ENCODE peak calls at places on chromosomes 1 and 21, in five cellular contexts. One of them, this sample, is unnamed.
A peak's percentile ranks its signal among the peaks of the same experiment; 100 is the strongest.

GRCh38 chr21:17612023-17612564 is 607 bp downstream of the BTG3 start:
- DNase-seq in CD8-positive, alpha-beta T cell: peak; percentile 56
- DNase-seq in hepatocyte: peak; percentile 63
- DNase-seq in Peyer's patch: peak; percentile 62
- DNase-seq in adrenal gland: peak; percentile 56
- DNase-seq in this sample: peak; percentile 47

GRCh38 chr1:7558041-7558461 is 213.0 kb upstream of the VAMP3 start:
- DNase-seq in CD8-positive, alpha-beta T cell: no peak
- DNase-seq in hepatocyte: no peak
- DNase-seq in Peyer's patch: no peak
- DNase-seq in adrenal gland: no peak
- DNase-seq in this sample: no peak

GRCh38 chr1:20850021-20850420 is 62.9 kb upstream of the HP1BP3 start:
- DNase-seq in CD8-positive, alpha-beta T cell: no peak
- DNase-seq in hepatocyte: peak; percentile 14
- DNase-seq in Peyer's patch: no peak
- DNase-seq in adrenal gland: no peak
- DNase-seq in this sample: no peak

GRCh38 chr1:12773438-12773837 is at the start of gene PRAMEF12:
- DNase-seq in CD8-positive, alpha-beta T cell: no peak
- DNase-seq in hepatocyte: no peak
- DNase-seq in Peyer's patch: no peak
- DNase-seq in adrenal gland: no peak
- DNase-seq in this sample: no peak

GRCh38 chr1:220747426-220748090 is 564 bp upstream of the MTARC2 start:
- DNase-seq in CD8-positive, alpha-beta T cell: no peak
- DNase-seq in hepatocyte: no peak
- DNase-seq in Peyer's patch: no peak
- DNase-seq in adrenal gland: no peak
- DNase-seq in this sample: no peak

GRCh38 chr1:198491028-198491427 is 49.5 kb downstream of the ATP6V1G3 start:
- DNase-seq in CD8-positive, alpha-beta T cell: no peak
- DNase-seq in hepatocyte: no peak
- DNase-seq in Peyer's patch: no peak
- DNase-seq in adrenal gland: no peak
- DNase-seq in this sample: no peak

GRCh38 chr1:204680461-204680860 is 5.1 kb downstream of the LRRN2 start:
- DNase-seq in CD8-positive, alpha-beta T cell: no peak
- DNase-seq in hepatocyte: no peak
- DNase-seq in Peyer's patch: no peak
- DNase-seq in adrenal gland: no peak
- DNase-seq in this sample: no peak

GRCh38 chr1:117629625-117630422 is 24.0 kb downstream of the TENT5C start:
- DNase-seq in CD8-positive, alpha-beta T cell: peak; percentile 23
- DNase-seq in hepatocyte: no peak
- DNase-seq in Peyer's patch: no peak
- DNase-seq in adrenal gland: no peak
- DNase-seq in this sample: no peak

GRCh38 chr1:40861227-40862003 is 748 bp downstream of the CITED4 start:
- DNase-seq in CD8-positive, alpha-beta T cell: peak; percentile 59
- DNase-seq in hepatocyte: peak; percentile 81
- DNase-seq in Peyer's patch: peak; percentile 54
- DNase-seq in adrenal gland: peak; percentile 50
- DNase-seq in this sample: peak; percentile 52

GRCh38 chr1:6491480-6491962 is at the start of gene PLEKHG5:
- DNase-seq in CD8-positive, alpha-beta T cell: no peak
- DNase-seq in hepatocyte: peak; percentile 46
- DNase-seq in Peyer's patch: no peak
- DNase-seq in adrenal gland: no peak
- DNase-seq in this sample: no peak

DNA sequence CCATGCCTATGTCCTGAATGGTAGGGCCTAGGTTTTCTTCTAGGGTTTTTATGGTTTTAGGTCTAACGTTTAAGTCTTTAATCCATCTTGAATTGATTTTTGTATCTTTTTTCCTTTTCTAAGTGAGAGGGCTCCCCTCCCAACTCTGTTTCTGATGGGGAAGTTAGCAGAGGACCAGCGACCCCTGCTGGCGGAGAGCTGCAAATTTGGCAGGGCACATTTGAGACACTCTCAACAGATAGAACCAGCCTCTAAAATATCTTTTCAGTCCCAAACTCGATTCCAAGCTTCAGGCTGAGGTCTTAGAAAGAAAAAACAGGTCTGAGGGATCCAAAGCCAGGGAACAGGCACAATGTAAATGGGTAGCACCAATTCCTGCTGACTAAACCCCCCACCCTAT is 32.5 kb downstream of the LRRC3 start:
- DNase-seq in CD8-positive, alpha-beta T cell: peak; percentile 58
- DNase-seq in hepatocyte: peak; percentile 42
- DNase-seq in Peyer's patch: no peak
- DNase-seq in adrenal gland: no peak
- DNase-seq in this sample: no peak
- TF ChIP-seq CTCF in CD8-positive, alpha-beta T cell: peak; percentile 39
- TF ChIP-seq CTCF in hepatocyte: peak; percentile 46
- TF ChIP-seq CTCF in Peyer's patch: peak; percentile 34
- TF ChIP-seq CTCF in adrenal gland: no peak
- TF ChIP-seq CTCF in this sample: no peak

GRCh38 chr1:35290452-35290851 is 21.9 kb downstream of the ZMYM4 start:
- DNase-seq in CD8-positive, alpha-beta T cell: no peak
- DNase-seq in hepatocyte: no peak
- DNase-seq in Peyer's patch: no peak
- DNase-seq in adrenal gland: no peak
- DNase-seq in this sample: no peak
- H3K4me1 ChIP-seq in CD8-positive, alpha-beta T cell: peaks cover 10% of the 10 kb centered on the region
- H3K4me1 ChIP-seq in hepatocyte: peaks cover 10% of the 10 kb centered on the region
- H3K4me1 ChIP-seq in Peyer's patch: no peaks in the 10 kb centered on the region
- H3K4me1 ChIP-seq in adrenal gland: peaks cover 16% of the 10 kb centered on the region
- H3K4me1 ChIP-seq in this sample: peaks cover 11% of the 10 kb centered on the region

GRCh38 chr1:160520999-160521398 is 2.1 kb downstream of the SLAMF6 start:
- DNase-seq in CD8-positive, alpha-beta T cell: no peak
- DNase-seq in hepatocyte: no peak
- DNase-seq in Peyer's patch: no peak
- DNase-seq in adrenal gland: no peak
- DNase-seq in this sample: no peak

GRCh38 chr1:160521554-160521953 is 1.5 kb downstream of the SLAMF6 start:
- DNase-seq in CD8-positive, alpha-beta T cell: no peak
- DNase-seq in hepatocyte: no peak
- DNase-seq in Peyer's patch: no peak
- DNase-seq in adrenal gland: no peak
- DNase-seq in this sample: no peak

GRCh38 chr1:160520582-160520981 is 2.5 kb downstream of the SLAMF6 start:
- DNase-seq in CD8-positive, alpha-beta T cell: no peak
- DNase-seq in hepatocyte: no peak
- DNase-seq in Peyer's patch: no peak
- DNase-seq in adrenal gland: no peak
- DNase-seq in this sample: no peak

GRCh38 chr1:160522136-160522535 is 919 bp downstream of the SLAMF6 start:
- DNase-seq in CD8-positive, alpha-beta T cell: no peak
- DNase-seq in hepatocyte: no peak
- DNase-seq in Peyer's patch: no peak
- DNase-seq in adrenal gland: no peak
- DNase-seq in this sample: no peak

DNA sequence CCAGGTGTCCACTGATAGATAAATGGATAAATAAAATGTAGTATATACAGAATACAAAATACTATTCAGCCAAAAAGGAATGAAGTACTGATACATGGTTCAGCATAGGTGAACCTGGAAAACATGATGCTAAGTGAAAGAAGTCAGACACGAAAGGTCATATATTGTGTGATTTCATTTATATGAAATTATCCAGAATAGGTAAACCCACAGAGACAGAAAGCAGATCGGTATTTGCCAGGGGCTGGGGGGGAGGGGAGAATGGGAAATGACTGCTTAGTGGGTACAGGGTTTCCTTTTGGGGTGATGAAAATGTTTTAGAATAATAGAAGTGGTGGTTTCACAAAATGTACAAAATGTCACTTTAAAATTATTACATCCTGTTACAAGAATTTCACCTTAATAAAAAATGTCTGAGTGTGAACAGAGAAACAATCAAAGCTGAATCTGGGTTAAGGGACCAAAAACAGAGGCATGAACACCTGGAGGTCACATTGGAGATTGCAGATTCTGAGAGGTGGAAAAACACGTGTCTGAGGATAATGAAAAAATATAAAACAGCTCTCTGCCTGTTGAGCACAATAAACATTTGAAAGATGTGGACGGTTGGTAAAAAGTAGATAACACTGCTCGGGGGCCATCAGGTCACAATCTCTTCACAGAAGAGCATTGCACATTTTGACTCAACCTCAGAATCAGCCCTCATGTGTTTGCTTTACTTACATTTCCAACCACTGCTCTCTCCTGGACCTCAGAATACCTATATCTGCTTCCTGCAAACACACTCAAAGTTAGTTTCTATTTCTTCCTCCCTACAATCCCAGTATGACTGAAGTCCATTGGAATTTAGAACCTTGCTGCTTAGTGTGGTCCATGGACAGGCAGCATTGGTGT is 3.3 kb downstream of the SLAMF6 start:
- DNase-seq in CD8-positive, alpha-beta T cell: no peak
- DNase-seq in hepatocyte: peak; percentile 16
- DNase-seq in Peyer's patch: no peak
- DNase-seq in adrenal gland: no peak
- DNase-seq in this sample: no peak
- TF ChIP-seq CTCF in CD8-positive, alpha-beta T cell: peak; percentile 58
- TF ChIP-seq CTCF in hepatocyte: no peak
- TF ChIP-seq CTCF in Peyer's patch: peak; percentile 40
- TF ChIP-seq CTCF in adrenal gland: no peak
- TF ChIP-seq CTCF in this sample: no peak

GRCh38 chr1:22053861-22054770 is 1.6 kb downstream of the CDC42 start:
- DNase-seq in CD8-positive, alpha-beta T cell: no peak
- DNase-seq in hepatocyte: no peak
- DNase-seq in Peyer's patch: peak; percentile 44
- DNase-seq in adrenal gland: no peak
- DNase-seq in this sample: no peak
- H3K4me1 ChIP-seq in CD8-positive, alpha-beta T cell: peaks cover 56% of the 10 kb centered on the region
- H3K4me1 ChIP-seq in hepatocyte: peaks cover 25% of the 10 kb centered on the region
- H3K4me1 ChIP-seq in Peyer's patch: no peaks in the 10 kb centered on the region
- H3K4me1 ChIP-seq in adrenal gland: peaks cover 49% of the 10 kb centered on the region
- H3K4me1 ChIP-seq in this sample: peaks cover 42% of the 10 kb centered on the region

GRCh38 chr1:107739651-107740050 is 225.3 kb downstream of the VAV3 start:
- DNase-seq in CD8-positive, alpha-beta T cell: no peak
- DNase-seq in hepatocyte: no peak
- DNase-seq in Peyer's patch: no peak
- DNase-seq in adrenal gland: no peak
- DNase-seq in this sample: no peak
- TF ChIP-seq CTCF in CD8-positive, alpha-beta T cell: no peak
- TF ChIP-seq CTCF in hepatocyte: no peak
- TF ChIP-seq CTCF in Peyer's patch: no peak
- TF ChIP-seq CTCF in adrenal gland: no peak
- TF ChIP-seq CTCF in this sample: no peak

DNA sequence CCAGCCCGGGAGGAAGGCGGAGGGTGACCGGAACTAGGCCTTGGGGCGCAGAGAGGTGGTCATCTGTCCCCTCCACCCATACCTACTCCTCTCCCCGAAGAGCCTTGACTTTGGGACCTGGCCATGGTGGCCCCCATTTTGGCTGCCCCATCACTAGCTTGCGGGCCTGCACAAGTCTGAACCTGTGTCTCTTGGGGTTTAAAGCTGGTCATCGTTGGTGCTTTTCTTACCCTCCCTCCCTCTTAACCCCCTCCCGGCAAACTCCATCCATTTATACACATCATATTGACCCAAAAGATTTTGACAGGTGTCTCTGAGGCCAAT is 19.8 kb downstream of the RHBG start:
- DNase-seq in CD8-positive, alpha-beta T cell: no peak
- DNase-seq in hepatocyte: no peak
- DNase-seq in Peyer's patch: no peak
- DNase-seq in adrenal gland: no peak
- DNase-seq in this sample: no peak
- H3K4me1 ChIP-seq in CD8-positive, alpha-beta T cell: peaks cover 6% of the 10 kb centered on the region
- H3K4me1 ChIP-seq in hepatocyte: no peaks in the 10 kb centered on the region
- H3K4me1 ChIP-seq in Peyer's patch: no peaks in the 10 kb centered on the region
- H3K4me1 ChIP-seq in adrenal gland: no peaks in the 10 kb centered on the region
- H3K4me1 ChIP-seq in this sample: peaks cover 4% of the 10 kb centered on the region

GRCh38 chr1:107474877-107475612 is 334.2 kb downstream of the NTNG1 start:
- DNase-seq in CD8-positive, alpha-beta T cell: no peak
- DNase-seq in hepatocyte: no peak
- DNase-seq in Peyer's patch: no peak
- DNase-seq in adrenal gland: no peak
- DNase-seq in this sample: no peak

GRCh38 chr1:107477233-107477632 is 336.4 kb downstream of the NTNG1 start:
- DNase-seq in CD8-positive, alpha-beta T cell: no peak
- DNase-seq in hepatocyte: no peak
- DNase-seq in Peyer's patch: no peak
- DNase-seq in adrenal gland: no peak
- DNase-seq in this sample: no peak

GRCh38 chr1:107483949-107484348 is 343.1 kb downstream of the NTNG1 start:
- DNase-seq in CD8-positive, alpha-beta T cell: no peak
- DNase-seq in hepatocyte: no peak
- DNase-seq in Peyer's patch: no peak
- DNase-seq in adrenal gland: no peak
- DNase-seq in this sample: no peak

GRCh38 chr1:107479865-107480264 is 339.0 kb downstream of the NTNG1 start:
- DNase-seq in CD8-positive, alpha-beta T cell: no peak
- DNase-seq in hepatocyte: no peak
- DNase-seq in Peyer's patch: no peak
- DNase-seq in adrenal gland: no peak
- DNase-seq in this sample: no peak

GRCh38 chr1:107480548-107480947 is 339.7 kb downstream of the NTNG1 start:
- DNase-seq in CD8-positive, alpha-beta T cell: no peak
- DNase-seq in hepatocyte: no peak
- DNase-seq in Peyer's patch: peak; percentile 62
- DNase-seq in adrenal gland: no peak
- DNase-seq in this sample: peak; percentile 14
- TF ChIP-seq CTCF in CD8-positive, alpha-beta T cell: no peak
- TF ChIP-seq CTCF in hepatocyte: no peak
- TF ChIP-seq CTCF in Peyer's patch: no peak
- TF ChIP-seq CTCF in adrenal gland: no peak
- TF ChIP-seq CTCF in this sample: no peak

This sample was measured in uterus.